ENCODE peak calls at places on chromosomes 12 and 14, in six cellular contexts. S is CD8-positive, alpha-beta T cell; Q is psoas muscle; U is stomach; D is left lung; T is fibroblast of lung. O is an unnamed sample. For H3K4me1, the result is how much of the 10 kb centered on the place peaks cover.

GRCh38 chr12:117105902-117106301 is 6.7 kb upstream of the TESC start:
- DNase-seq in U (no peak), S (no peak), T (no peak), D (peak), Q (no peak), O (peak)

GRCh38 chr12:111457071-111457470 is 51.3 kb downstream of the SH2B3 start:
- DNase-seq in Q (no peak), S (no peak), T (no peak), D (no peak), U (no peak), O (no peak)

GRCh38 chr14:99015833-99016232 is 256.2 kb downstream of the BCL11B start:
- DNase-seq in Q (no peak), U (no peak), T (no peak), D (no peak), S (no peak), O (no peak)

GRCh38 chr12:123502163-123502562 is 31.4 kb downstream of the RILPL1 start:
- DNase-seq in D (no peak), S (no peak), Q (no peak), T (no peak), U (no peak), O (no peak)

GRCh38 chr12:119556830-119557229 is 36.7 kb upstream of the TMEM233 start:
- DNase-seq in T (no peak), U (no peak), Q (no peak), S (no peak), D (no peak), O (no peak)

GRCh38 chr14:33938131-33938949 is 12.5 kb downstream of the EGLN3 start:
- DNase-seq in T (peak), D (peak), Q (peak), S (no peak), U (peak), O (no peak)

GRCh38 chr12:116454950-116455447 is 104.2 kb upstream of the MAP1LC3B2 start:
- DNase-seq in S (no peak), T (peak), U (no peak), Q (no peak), D (no peak), O (no peak)

GRCh38 chr14:104432611-104433231 is 146.8 kb upstream of the C14orf180 start:
- DNase-seq in D (no peak), S (no peak), U (peak), T (no peak), Q (no peak), O (peak)

GRCh38 chr14:71322660-71323250 is 415.5 kb downstream of the PCNX1 start:
- DNase-seq in S (no peak), D (no peak), Q (no peak), U (no peak), T (peak), O (no peak)

GRCh38 chr14:71320107-71320733 is 413.0 kb downstream of the PCNX1 start:
- DNase-seq in Q (peak), D (peak), S (peak), T (peak), U (peak), O (peak)

GRCh38 chr14:71321556-71322315 is 414.5 kb downstream of the PCNX1 start:
- DNase-seq in U (no peak), D (no peak), T (peak), S (no peak), Q (no peak), O (no peak)

GRCh38 chr14:71319646-71320045 is 412.4 kb downstream of the PCNX1 start:
- DNase-seq in Q (no peak), T (no peak), U (no peak), D (no peak), S (no peak), O (no peak)

GRCh38 chr14:71320734-71321555 is 413.7 kb downstream of the PCNX1 start:
- DNase-seq in U (peak), Q (peak), S (peak), D (peak), T (peak), O (peak)
- H3K4me1 ChIP-seq in U (under half), Q (under half), S (under half), D (under half), T (under half), O (under half)

DNA sequence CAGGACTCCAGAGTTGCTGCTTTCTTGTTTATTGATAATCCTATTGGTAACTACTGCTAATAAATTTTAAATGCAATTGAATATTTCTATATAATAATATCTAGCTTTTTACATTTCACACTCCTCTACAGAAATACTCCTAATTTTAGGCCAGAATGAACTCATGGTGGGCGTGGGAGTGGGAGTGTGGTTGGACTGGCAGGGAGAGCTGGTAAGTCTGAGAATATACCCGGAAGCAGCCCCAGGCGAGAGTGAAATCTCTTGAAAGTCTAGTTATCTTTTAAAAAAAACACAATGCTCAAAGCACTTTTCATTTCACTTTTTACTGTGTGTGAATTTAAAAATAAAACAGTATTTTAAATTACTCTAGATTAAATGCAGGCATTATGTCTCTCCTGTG is 4.7 kb downstream of the TMEM263 start:
- DNase-seq in D (no peak), T (no peak), Q (no peak), S (no peak), U (no peak), O (no peak)
- H3K4me3 ChIP-seq in D (no peak), T (no peak), Q (no peak), S (no peak), U (no peak), O (no peak)

DNA sequence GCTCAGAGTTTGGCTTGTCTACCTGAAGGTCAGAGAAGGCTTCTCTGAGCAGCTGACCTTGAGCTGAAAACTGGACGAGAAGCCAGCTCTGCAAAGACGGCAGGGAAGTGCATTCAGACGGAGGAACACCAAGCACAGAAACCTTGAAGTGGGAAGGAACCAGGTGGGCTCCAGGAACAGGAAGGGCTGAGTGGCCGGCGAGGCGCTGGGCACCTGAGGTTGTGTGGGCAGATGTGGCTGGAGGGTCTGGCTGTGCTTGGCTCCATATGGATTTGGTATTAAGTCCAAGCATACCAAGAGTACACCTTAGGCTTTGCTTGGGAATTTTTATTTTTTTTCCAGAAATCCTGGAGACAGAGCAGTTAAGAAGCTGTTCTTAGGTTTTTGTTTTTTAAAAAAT is 130.6 kb downstream of the SCARB1 start:
- DNase-seq in D (no peak), S (no peak), U (no peak), T (no peak), Q (no peak), O (no peak)
- H3K27ac ChIP-seq in D (no peak), S (no peak), U (no peak), T (no peak), Q (no peak), O (peak)

GRCh38 chr12:62928632-62929031 is 6.3 kb downstream of the PPM1H start:
- DNase-seq in U (no peak), S (no peak), Q (no peak), T (no peak), D (no peak), O (no peak)

GRCh38 chr12:62930546-62931425 is 4.2 kb downstream of the PPM1H start:
- DNase-seq in D (no peak), Q (no peak), S (no peak), U (no peak), T (no peak), O (no peak)

GRCh38 chr12:62924084-62924483 is 10.9 kb downstream of the PPM1H start:
- DNase-seq in Q (no peak), D (no peak), U (no peak), T (no peak), S (no peak), O (no peak)

GRCh38 chr12:62922539-62922938 is 12.4 kb downstream of the PPM1H start:
- DNase-seq in D (no peak), S (no peak), Q (no peak), T (peak), U (no peak), O (no peak)

DNA sequence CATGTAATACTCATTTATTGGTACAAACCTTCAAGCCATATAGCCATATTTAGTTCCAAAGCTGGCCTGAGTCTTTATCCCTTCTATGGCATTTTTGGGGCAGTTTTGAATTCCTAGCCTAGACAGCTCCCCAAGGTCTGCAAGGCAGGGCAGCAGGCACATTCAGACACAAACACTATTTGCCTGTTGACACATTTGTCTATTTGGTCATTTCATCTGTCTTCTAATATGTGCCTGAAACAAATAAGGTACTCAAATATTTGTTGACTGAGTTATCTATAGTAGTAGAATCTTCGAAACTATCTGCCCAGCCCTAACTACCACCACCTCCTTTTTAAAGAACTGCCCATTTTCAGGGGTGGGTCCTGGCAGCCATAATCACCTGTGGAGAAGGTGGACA is 9.3 kb downstream of the PPM1H start:
- DNase-seq in Q (no peak), D (no peak), S (no peak), U (no peak), T (no peak), O (no peak)
- H3K4me1 ChIP-seq in Q (under half), D (under half), S (under half), U (under half), T (under half), O (under half)